ENCODE peak calls at places on chromosome 9, in nine cellular contexts. R, I, H, W, V, M, B, F and P are unnamed samples.
A peak's percentile ranks its signal among the peaks of the same experiment; 100 is the strongest.

GRCh38 chr9:96376926-96377874 is 6.3 kb downstream of the SLC35D2 start:
- DNase-seq in R (peak; percentile 75), I (no peak), H (no peak), W (no peak), V (no peak), M (no peak), B (no peak), F (peak; percentile 37), P (peak; percentile 84)

GRCh38 chr9:137077010-137077747 is at the start of gene UAP1L1:
- DNase-seq in R (peak; percentile 81), I (peak; percentile 81), H (peak; percentile 32), W (peak; percentile 54), V (peak; percentile 18), M (no peak), B (peak; percentile 38), F (peak; percentile 89), P (peak; percentile 69)

GRCh38 chr9:10479172-10479571 is 133.6 kb downstream of the PTPRD start:
- DNase-seq in R (no peak), I (no peak), H (no peak), W (no peak), V (no peak), M (no peak), B (no peak), F (no peak), P (no peak)

GRCh38 chr9:87140605-87141109 is 193.4 kb upstream of the GAS1 start:
- DNase-seq in R (no peak), I (no peak), H (no peak), W (no peak), V (no peak), M (no peak), B (no peak), F (no peak), P (no peak)

GRCh38 chr9:106482733-106483132 is 380.2 kb upstream of the ZNF462 start:
- DNase-seq in R (no peak), I (no peak), H (no peak), W (no peak), V (no peak), M (no peak), B (no peak), F (no peak), P (peak; percentile 6)

GRCh38 chr9:73037613-73038012 is 84.8 kb upstream of the ALDH1A1 start:
- DNase-seq in R (no peak), I (no peak), H (no peak), W (no peak), V (no peak), M (no peak), B (no peak), F (no peak), P (peak; percentile 52)

GRCh38 chr9:130662927-130663257 is 1.5 kb upstream of the PRDM12 start:
- DNase-seq in R (no peak), I (no peak), H (no peak), W (no peak), V (no peak), M (no peak), B (no peak), F (no peak), P (no peak)

GRCh38 chr9:32565967-32566366 is 7.0 kb downstream of the NDUFB6 start:
- DNase-seq in R (no peak), I (no peak), H (no peak), W (no peak), V (no peak), M (no peak), B (no peak), F (no peak), P (no peak)

GRCh38 chr9:89179535-89179919 is 909 bp upstream of the SHC3 start:
- DNase-seq in R (no peak), I (no peak), H (no peak), W (no peak), V (no peak), M (no peak), B (no peak), F (peak; percentile 49), P (peak; percentile 44)

GRCh38 chr9:125700791-125701190 is 6.2 kb downstream of the MAPKAP1 start:
- DNase-seq in R (no peak), I (no peak), H (no peak), W (no peak), V (no peak), M (no peak), B (no peak), F (no peak), P (peak; percentile 23)

GRCh38 chr9:2657427-2657826 is 35.8 kb downstream of the VLDLR start:
- DNase-seq in R (no peak), I (no peak), H (peak; percentile 39), W (no peak), V (no peak), M (no peak), B (no peak), F (no peak), P (no peak)

GRCh38 chr9:35645736-35646582 is 4.8 kb downstream of the SIT1 start:
- DNase-seq in R (no peak), I (peak; percentile 63), H (no peak), W (no peak), V (peak; percentile 37), M (no peak), B (no peak), F (no peak), P (no peak)